ENCODE peak calls at places on chromosomes 6 and 20, in five cellular contexts. Z is heart left ventricle, C is nephron progenitor cell, R is ovary, L is transverse colon. G is an unnamed sample.

GRCh38 chr20:32098786-32099185 is 10.7 kb upstream of the TM9SF4 start:
- DNase-seq in Z (no peak), R (no peak), L (no peak), C (no peak), G (no peak)

GRCh38 chr6:145813285-145814034 is 1.1 kb downstream of the FBXO30 start:
- DNase-seq in C (no peak), R (no peak), Z (no peak), L (no peak), G (no peak)

GRCh38 chr6:129280719-129281118 is 397.8 kb downstream of the LAMA2 start:
- DNase-seq in C (no peak), R (no peak), L (no peak), Z (peak), G (no peak)

GRCh38 chr6:3325210-3325609 is 66.5 kb downstream of the PSMG4 start:
- DNase-seq in R (no peak), Z (no peak), C (no peak), L (no peak), G (no peak)

GRCh38 chr6:136526937-136527336 is 23.3 kb downstream of the MAP7 start:
- DNase-seq in Z (no peak), R (no peak), L (no peak), C (no peak), G (no peak)

GRCh38 chr6:130725551-130725950 is 101.7 kb upstream of the SMLR1 start:
- DNase-seq in R (no peak), Z (no peak), L (no peak), C (no peak), G (no peak)

GRCh38 chr6:148335582-148335981 is 7.1 kb upstream of the SASH1 start:
- DNase-seq in Z (no peak), C (no peak), L (no peak), R (no peak), G (no peak)

GRCh38 chr20:50861012-50861411 is 66.2 kb downstream of the BCAS4 start:
- DNase-seq in C (no peak), L (no peak), Z (no peak), R (no peak), G (no peak)

GRCh38 chr20:6660441-6660840 is 107.0 kb upstream of the BMP2 start:
- DNase-seq in L (peak), C (no peak), R (no peak), Z (no peak), G (peak)

GRCh38 chr6:45608252-45608911 is 230.6 kb upstream of the SUPT3H start:
- DNase-seq in Z (no peak), L (no peak), C (no peak), R (no peak), G (peak)

GRCh38 chr20:17657079-17657825 is 24.8 kb downstream of the RRBP1 start:
- DNase-seq in R (no peak), C (no peak), L (no peak), Z (no peak), G (no peak)

GRCh38 chr6:36983538-36983937 is 2.5 kb downstream of the MTCH1 start:
- DNase-seq in C (no peak), R (no peak), Z (no peak), L (no peak), G (no peak)

GRCh38 chr20:17612975-17613327 is 43.1 kb downstream of the DSTN start:
- DNase-seq in C (no peak), L (no peak), R (no peak), Z (no peak), G (no peak)

GRCh38 chr6:89828988-89829590 is 591 bp upstream of the CASP8AP2 start:
- DNase-seq in R (peak), Z (no peak), L (peak), C (no peak), G (peak)

GRCh38 chr6:14016432-14016831 is 91.7 kb downstream of the RNF182 start:
- DNase-seq in Z (no peak), C (no peak), L (no peak), R (no peak), G (no peak)

GRCh38 chr6:14016930-14017625 is 92.3 kb downstream of the RNF182 start:
- DNase-seq in C (no peak), Z (no peak), L (no peak), R (no peak), G (no peak)

GRCh38 chr6:14017626-14018475 is 93.1 kb downstream of the RNF182 start:
- DNase-seq in Z (no peak), C (peak), R (no peak), L (no peak), G (no peak)

GRCh38 chr6:14012313-14013036 is 87.7 kb downstream of the RNF182 start:
- DNase-seq in L (no peak), R (no peak), Z (no peak), C (no peak), G (no peak)

DNA sequence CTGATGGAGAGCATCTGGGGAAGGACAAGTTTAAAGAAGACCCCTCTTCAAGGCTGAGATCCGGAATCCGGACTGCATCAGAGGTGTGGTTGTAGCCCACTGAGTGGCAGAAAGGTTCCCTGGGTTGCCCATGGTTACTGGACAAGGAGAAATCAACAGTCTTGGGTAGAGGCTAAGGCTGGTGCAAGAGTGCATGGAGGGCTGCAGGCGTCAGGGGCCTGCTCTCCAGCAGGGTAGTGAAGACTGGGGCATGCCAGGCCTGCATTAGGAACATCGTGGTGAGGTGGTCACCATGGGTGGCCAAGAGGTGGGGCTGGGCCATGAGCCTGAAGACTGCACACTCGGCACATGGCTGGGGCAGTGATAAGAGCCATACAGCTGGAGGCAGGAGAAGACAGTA is 91.2 kb downstream of the RNF182 start:
- DNase-seq in R (no peak), L (no peak), Z (no peak), C (no peak), G (no peak)
- TF ChIP-seq CTCF in R (no peak), L (no peak), Z (no peak), C (no peak), G (no peak)

DNA sequence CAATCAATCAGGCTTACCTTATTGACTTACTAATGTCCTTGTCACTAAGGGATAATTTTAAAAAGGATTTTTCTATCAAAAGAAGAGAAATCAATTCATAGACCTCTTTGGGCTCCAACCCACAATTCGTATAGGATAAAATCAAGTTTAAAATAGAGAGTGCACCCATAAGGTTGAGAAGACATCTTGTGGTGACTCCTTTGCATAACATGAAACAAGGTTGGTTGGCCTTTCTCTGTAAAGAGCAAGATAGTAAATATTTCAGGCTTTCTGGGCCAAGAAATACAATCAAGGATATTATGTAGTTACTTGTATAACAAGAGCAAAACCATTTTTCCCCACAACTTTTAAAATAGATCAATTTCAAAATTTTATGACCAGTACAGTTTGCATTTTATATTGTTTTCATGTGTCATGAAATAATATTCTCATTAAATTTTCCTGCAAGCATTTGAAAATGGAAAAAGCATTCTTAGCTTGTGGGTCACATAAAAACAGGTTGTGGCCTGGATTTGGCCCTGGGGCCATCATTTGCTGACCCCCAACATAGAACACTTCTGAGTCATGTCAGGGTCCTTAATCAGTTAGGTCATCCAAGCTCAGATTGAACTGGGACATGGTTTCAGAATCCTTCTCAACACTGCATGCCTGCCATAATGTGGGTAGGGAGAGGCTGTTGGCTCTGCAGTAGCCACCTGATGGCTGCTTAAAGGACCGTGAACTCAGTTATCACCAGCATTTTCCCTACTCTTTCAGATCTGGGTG is 76.7 kb downstream of the MYB start:
- DNase-seq in R (no peak), Z (no peak), C (no peak), L (no peak), G (no peak)
- TF ChIP-seq CTCF in R (no peak), Z (no peak), C (no peak), L (peak), G (no peak)

DNA sequence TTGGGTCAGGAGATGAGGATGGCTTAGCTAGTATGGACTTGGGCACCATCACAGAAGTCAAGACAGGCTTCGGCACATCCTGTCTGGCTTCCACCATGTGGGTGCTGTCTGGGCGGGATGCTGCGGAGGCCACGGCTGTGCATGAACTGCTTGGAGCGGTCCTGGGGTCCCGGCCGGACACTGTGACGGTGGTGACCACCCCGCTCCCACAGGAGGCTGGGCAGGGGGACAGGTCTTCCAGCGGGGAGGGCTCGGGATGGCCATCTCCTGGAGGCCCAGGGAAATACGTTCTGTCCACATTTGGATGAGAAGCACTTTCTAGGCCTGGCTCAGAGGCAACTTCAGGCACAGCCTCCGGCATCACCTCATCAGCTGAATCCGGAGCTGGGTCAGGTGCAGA is 32.1 kb upstream of the TCFL5 start:
- DNase-seq in R (no peak), C (no peak), L (no peak), Z (no peak), G (no peak)
- TF ChIP-seq CTCF in R (no peak), C (no peak), L (no peak), Z (no peak), G (peak)

GRCh38 chr6:35691027-35691824 is 2.5 kb upstream of the FKBP5 start:
- DNase-seq in R (peak), Z (peak), C (peak), L (peak), G (no peak)

GRCh38 chr6:35688605-35689322 is at the start of gene FKBP5:
- DNase-seq in L (peak), Z (peak), C (peak), R (peak), G (peak)

GRCh38 chr6:35698858-35699257 is 10.1 kb upstream of the FKBP5 start:
- DNase-seq in Z (no peak), R (no peak), C (no peak), L (no peak), G (no peak)

GRCh38 chr6:35690484-35690883 is 1.8 kb upstream of the FKBP5 start:
- DNase-seq in Z (no peak), L (no peak), C (no peak), R (no peak), G (no peak)

GRCh38 chr6:35694462-35694861 is 5.7 kb upstream of the FKBP5 start:
- DNase-seq in R (no peak), C (no peak), L (no peak), Z (no peak), G (no peak)
- TF ChIP-seq CTCF in R (no peak), C (no peak), L (no peak), Z (no peak), G (no peak)

DNA sequence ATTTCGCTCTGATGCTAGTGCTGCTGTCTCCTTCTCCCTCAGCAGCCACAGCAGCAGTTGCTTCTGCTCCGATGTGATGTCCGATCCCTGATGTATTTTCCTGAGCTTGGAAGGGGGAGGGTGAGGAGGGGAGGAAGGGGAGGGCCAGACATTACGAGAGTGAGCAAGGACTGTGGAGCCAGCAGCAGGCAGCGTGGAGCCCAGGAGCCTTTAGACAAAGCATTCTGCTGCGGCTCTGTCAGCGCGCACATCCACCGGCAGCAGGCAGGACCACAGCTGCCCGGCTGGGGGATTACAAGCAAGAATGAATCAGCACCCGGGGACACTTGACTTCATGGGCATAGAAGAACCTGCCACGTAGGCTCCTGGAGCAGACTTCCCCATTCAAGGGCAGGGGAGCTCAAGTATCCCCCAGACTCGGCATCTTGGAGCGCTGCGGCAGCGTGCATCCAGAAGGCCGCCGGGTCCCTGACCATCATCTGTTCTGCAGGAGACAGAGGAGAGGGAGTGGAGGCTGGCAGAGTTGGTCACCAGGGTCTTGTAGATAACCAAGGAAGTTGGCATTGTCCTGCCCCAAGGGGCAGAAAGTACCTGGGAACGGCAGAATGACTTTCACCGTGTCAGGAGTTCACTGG is 83.0 kb downstream of the TCP11 start:
- DNase-seq in C (no peak), R (no peak), Z (peak), L (no peak), G (no peak)
- TF ChIP-seq CTCF in C (no peak), R (no peak), Z (no peak), L (no peak), G (no peak)

GRCh38 chr6:11218827-11219826 is 13.3 kb downstream of the NEDD9 start:
- DNase-seq in R (no peak), C (no peak), Z (peak), L (peak), G (peak)
- TF ChIP-seq CTCF in R (no peak), C (no peak), Z (no peak), L (no peak), G (no peak)

GRCh38 chr6:71028877-71029252 is 72.0 kb upstream of the B3GAT2 start:
- DNase-seq in R (no peak), L (no peak), Z (no peak), C (no peak), G (no peak)
- TF ChIP-seq CTCF in R (no peak), L (no peak), Z (no peak), C (no peak), G (no peak)

GRCh38 chr6:72672906-72673305 is 51.0 kb downstream of the KCNQ5 start:
- DNase-seq in R (no peak), L (no peak), C (no peak), Z (no peak), G (no peak)

GRCh38 chr6:72665599-72665998 is 43.7 kb downstream of the KCNQ5 start:
- DNase-seq in L (no peak), R (no peak), C (no peak), Z (no peak), G (no peak)

GRCh38 chr6:72674842-72675241 is 53.0 kb downstream of the KCNQ5 start:
- DNase-seq in R (no peak), C (no peak), Z (no peak), L (no peak), G (no peak)

GRCh38 chr6:72669324-72669723 is 47.5 kb downstream of the KCNQ5 start:
- DNase-seq in L (no peak), Z (no peak), C (no peak), R (no peak), G (no peak)
- TF ChIP-seq CTCF in L (no peak), Z (no peak), C (no peak), R (no peak), G (no peak)

GRCh38 chr6:165640767-165641166 is 22.3 kb downstream of the PDE10A start:
- DNase-seq in R (no peak), Z (no peak), L (no peak), C (no peak), G (no peak)
- TF ChIP-seq CTCF in R (no peak), Z (no peak), L (no peak), C (no peak), G (no peak)

G was measured in Calu3.